ENCODE peak calls at places on chromosomes 16 and 17, in four cellular contexts. One of them, this sample, is unnamed. For H3K27me3, the result is how much of the 10 kb centered on the place peaks cover.

GRCh38 chr17:57068222-57068658 is 16.8 kb upstream of the AKAP1 start:
- DNase-seq in lower lobe of right lung: no peak
- DNase-seq in A673: no peak
- DNase-seq in tibial nerve: no peak
- DNase-seq in this sample: no peak

GRCh38 chr17:83161298-83162034 is 82.1 kb downstream of the METRNL start:
- DNase-seq in lower lobe of right lung: no peak
- DNase-seq in A673: no peak
- DNase-seq in tibial nerve: no peak
- DNase-seq in this sample: peak

GRCh38 chr16:13099822-13100221 is 198.4 kb downstream of the SHISA9 start:
- DNase-seq in lower lobe of right lung: no peak
- DNase-seq in A673: no peak
- DNase-seq in tibial nerve: no peak
- DNase-seq in this sample: no peak

GRCh38 chr16:1613240-1613639 is 1.1 kb downstream of the CRAMP1 start:
- DNase-seq in lower lobe of right lung: no peak
- DNase-seq in A673: no peak
- DNase-seq in tibial nerve: no peak
- DNase-seq in this sample: peak

GRCh38 chr16:66741131-66741900 is 10.1 kb downstream of the DYNC1LI2 start:
- DNase-seq in lower lobe of right lung: peak
- DNase-seq in A673: peak
- DNase-seq in tibial nerve: peak
- DNase-seq in this sample: peak

GRCh38 chr16:59356144-59356543 is 622.0 kb upstream of the GOT2 start:
- DNase-seq in lower lobe of right lung: no peak
- DNase-seq in A673: no peak
- DNase-seq in tibial nerve: no peak
- DNase-seq in this sample: no peak

GRCh38 chr16:82954224-82954929 is 327.6 kb downstream of the CDH13 start:
- DNase-seq in lower lobe of right lung: no peak
- DNase-seq in A673: no peak
- DNase-seq in tibial nerve: no peak
- DNase-seq in this sample: no peak

GRCh38 chr17:17603178-17603894 is 11.8 kb upstream of the PEMT start:
- DNase-seq in lower lobe of right lung: no peak
- DNase-seq in A673: no peak
- DNase-seq in tibial nerve: no peak
- DNase-seq in this sample: no peak

GRCh38 chr16:1019234-1019933 is 37.8 kb downstream of the SOX8 start:
- DNase-seq in lower lobe of right lung: no peak
- DNase-seq in A673: peak
- DNase-seq in tibial nerve: peak
- DNase-seq in this sample: peak

GRCh38 chr17:15398291-15398690 is 56.9 kb upstream of the TEKT3 start:
- DNase-seq in lower lobe of right lung: no peak
- DNase-seq in A673: peak
- DNase-seq in tibial nerve: no peak
- DNase-seq in this sample: peak

GRCh38 chr16:81483064-81483969 is 38.7 kb downstream of the CMIP start:
- DNase-seq in lower lobe of right lung: no peak
- DNase-seq in A673: no peak
- DNase-seq in tibial nerve: no peak
- DNase-seq in this sample: no peak

GRCh38 chr16:89326721-89327120 is 109.2 kb downstream of the ZNF778 start:
- DNase-seq in lower lobe of right lung: no peak
- DNase-seq in A673: no peak
- DNase-seq in tibial nerve: no peak
- DNase-seq in this sample: no peak

GRCh38 chr16:85209526-85210121 is 97.4 kb upstream of the CIBAR2 start:
- DNase-seq in lower lobe of right lung: no peak
- DNase-seq in A673: no peak
- DNase-seq in tibial nerve: no peak
- DNase-seq in this sample: no peak

GRCh38 chr17:309361-309888 is 43.2 kb downstream of the RPH3AL start:
- DNase-seq in lower lobe of right lung: peak
- DNase-seq in A673: peak
- DNase-seq in tibial nerve: no peak
- DNase-seq in this sample: peak

GRCh38 chr17:31072186-31072585 is 22.6 kb upstream of the NF1 start:
- DNase-seq in lower lobe of right lung: no peak
- DNase-seq in A673: peak
- DNase-seq in tibial nerve: no peak
- DNase-seq in this sample: no peak

GRCh38 chr17:8963017-8963416 is 2.5 kb downstream of the PIK3R5 start:
- DNase-seq in lower lobe of right lung: no peak
- DNase-seq in A673: no peak
- DNase-seq in tibial nerve: no peak
- DNase-seq in this sample: no peak

GRCh38 chr17:60315650-60316049 is 76.3 kb downstream of the USP32 start:
- DNase-seq in lower lobe of right lung: no peak
- DNase-seq in A673: no peak
- DNase-seq in tibial nerve: no peak
- DNase-seq in this sample: no peak

GRCh38 chr16:67393790-67394270 is 532 bp upstream of the TPPP3 start:
- DNase-seq in lower lobe of right lung: peak
- DNase-seq in A673: no peak
- DNase-seq in tibial nerve: no peak
- DNase-seq in this sample: no peak

GRCh38 chr17:83196088-83196765 is 116.8 kb downstream of the METRNL start:
- DNase-seq in lower lobe of right lung: peak
- DNase-seq in A673: no peak
- DNase-seq in tibial nerve: peak
- DNase-seq in this sample: peak

GRCh38 chr17:653724-654123 is 60.9 kb downstream of the VPS53 start:
- DNase-seq in lower lobe of right lung: no peak
- DNase-seq in A673: no peak
- DNase-seq in tibial nerve: no peak
- DNase-seq in this sample: no peak

GRCh38 chr17:33469911-33470310 is 176.8 kb upstream of the ASIC2 start:
- DNase-seq in lower lobe of right lung: no peak
- DNase-seq in A673: peak
- DNase-seq in tibial nerve: no peak
- DNase-seq in this sample: peak

GRCh38 chr17:81866440-81867122 is 4.6 kb downstream of the ARHGDIA start:
- DNase-seq in lower lobe of right lung: no peak
- DNase-seq in A673: no peak
- DNase-seq in tibial nerve: no peak
- DNase-seq in this sample: peak

GRCh38 chr17:18356624-18357023 is 6.7 kb downstream of the SHMT1 start:
- DNase-seq in lower lobe of right lung: no peak
- DNase-seq in A673: no peak
- DNase-seq in tibial nerve: no peak
- DNase-seq in this sample: no peak

GRCh38 chr16:11852092-11852809 is 909 bp upstream of the RSL1D1 start:
- DNase-seq in lower lobe of right lung: no peak
- DNase-seq in A673: peak
- DNase-seq in tibial nerve: no peak
- DNase-seq in this sample: no peak

GRCh38 chr17:40726919-40727318 is 23.4 kb upstream of the KRT24 start:
- DNase-seq in lower lobe of right lung: no peak
- DNase-seq in A673: no peak
- DNase-seq in tibial nerve: no peak
- DNase-seq in this sample: no peak

GRCh38 chr16:89971495-89972243 is 23.1 kb downstream of the DEF8 start:
- DNase-seq in lower lobe of right lung: peak
- DNase-seq in A673: no peak
- DNase-seq in tibial nerve: no peak
- DNase-seq in this sample: no peak

GRCh38 chr17:68621065-68621464 is 19.9 kb upstream of the FAM20A start:
- DNase-seq in lower lobe of right lung: no peak
- DNase-seq in A673: no peak
- DNase-seq in tibial nerve: no peak
- DNase-seq in this sample: no peak

GRCh38 chr16:27823438-27823820 is 240.1 kb downstream of the GSG1L start:
- DNase-seq in lower lobe of right lung: no peak
- DNase-seq in A673: no peak
- DNase-seq in tibial nerve: no peak
- DNase-seq in this sample: no peak

GRCh38 chr17:27861979-27862378 is 31.2 kb downstream of the LYRM9 start:
- DNase-seq in lower lobe of right lung: no peak
- DNase-seq in A673: no peak
- DNase-seq in tibial nerve: no peak
- DNase-seq in this sample: no peak

GRCh38 chr17:48791128-48792032 is 25.6 kb downstream of the TTLL6 start:
- DNase-seq in lower lobe of right lung: peak
- DNase-seq in A673: peak
- DNase-seq in tibial nerve: peak
- DNase-seq in this sample: peak

GRCh38 chr16:84820305-84820684 is 510 bp downstream of the CRISPLD2 start:
- DNase-seq in lower lobe of right lung: no peak
- DNase-seq in A673: peak
- DNase-seq in tibial nerve: no peak
- DNase-seq in this sample: no peak

GRCh38 chr16:89407925-89408300 is 82.4 kb downstream of the ANKRD11 start:
- DNase-seq in lower lobe of right lung: no peak
- DNase-seq in A673: no peak
- DNase-seq in tibial nerve: no peak
- DNase-seq in this sample: no peak

GRCh38 chr17:36727577-36727976 is 126.2 kb downstream of the MRM1 start:
- DNase-seq in lower lobe of right lung: no peak
- DNase-seq in A673: no peak
- DNase-seq in tibial nerve: no peak
- DNase-seq in this sample: no peak

GRCh38 chr17:36730095-36730808 is 128.9 kb downstream of the MRM1 start:
- DNase-seq in lower lobe of right lung: no peak
- DNase-seq in A673: no peak
- DNase-seq in tibial nerve: no peak
- DNase-seq in this sample: no peak

GRCh38 chr17:36731091-36731490 is 129.7 kb downstream of the MRM1 start:
- DNase-seq in lower lobe of right lung: no peak
- DNase-seq in A673: no peak
- DNase-seq in tibial nerve: no peak
- DNase-seq in this sample: no peak

GRCh38 chr17:36726199-36726598 is 124.8 kb downstream of the MRM1 start:
- DNase-seq in lower lobe of right lung: no peak
- DNase-seq in A673: no peak
- DNase-seq in tibial nerve: no peak
- DNase-seq in this sample: no peak

DNA sequence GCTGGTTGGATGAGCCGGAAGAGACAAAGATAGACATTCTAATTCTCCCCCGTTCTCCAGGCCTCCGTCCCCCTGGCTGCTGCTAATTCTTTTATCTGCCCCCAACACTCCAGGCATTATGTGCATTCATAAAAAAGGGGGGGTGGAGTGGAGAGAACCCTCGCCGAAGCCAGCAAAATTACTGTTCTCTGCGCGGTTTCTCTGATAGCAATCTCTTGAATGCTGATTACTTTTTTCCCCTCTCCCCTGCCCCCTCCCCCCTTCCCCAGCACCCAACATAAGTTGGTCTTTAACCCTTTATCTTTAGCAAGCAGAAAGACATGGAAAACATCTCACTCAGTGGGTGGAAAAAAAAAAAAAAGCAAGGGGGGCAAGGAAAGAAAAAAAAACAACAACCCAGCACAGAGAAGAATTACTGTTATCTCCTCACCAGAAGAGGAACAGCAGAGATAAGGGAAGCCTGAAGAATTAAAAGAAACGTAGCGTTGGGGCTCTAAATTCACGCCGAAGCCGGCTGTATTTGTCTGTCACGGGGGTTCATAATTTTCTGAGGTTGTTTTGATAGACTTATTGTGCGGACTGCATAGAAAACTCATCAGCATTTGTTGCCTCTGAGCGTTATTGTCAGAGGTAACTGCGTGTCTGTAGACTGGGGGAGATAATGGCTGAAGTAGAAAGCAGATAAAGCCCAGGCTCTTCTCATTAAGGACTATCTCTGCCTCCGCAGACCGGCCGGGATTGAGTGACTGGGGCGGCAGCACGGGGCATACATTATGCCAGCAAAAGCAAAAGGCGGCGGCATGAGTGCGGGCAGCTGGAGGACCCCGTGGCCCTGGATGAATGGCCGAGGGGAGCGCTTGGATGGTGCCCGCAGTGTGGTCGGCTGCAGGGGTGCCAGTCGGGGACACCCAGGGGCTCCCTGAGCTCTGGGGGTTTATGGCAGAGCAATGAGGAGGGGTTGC is 126.9 kb downstream of the MRM1 start:
- DNase-seq in lower lobe of right lung: no peak
- DNase-seq in A673: no peak
- DNase-seq in tibial nerve: no peak
- DNase-seq in this sample: no peak
- H3K27me3 ChIP-seq in lower lobe of right lung: under half
- H3K27me3 ChIP-seq in A673: under half
- H3K27me3 ChIP-seq in tibial nerve: under half
- H3K27me3 ChIP-seq in this sample: under half

DNA sequence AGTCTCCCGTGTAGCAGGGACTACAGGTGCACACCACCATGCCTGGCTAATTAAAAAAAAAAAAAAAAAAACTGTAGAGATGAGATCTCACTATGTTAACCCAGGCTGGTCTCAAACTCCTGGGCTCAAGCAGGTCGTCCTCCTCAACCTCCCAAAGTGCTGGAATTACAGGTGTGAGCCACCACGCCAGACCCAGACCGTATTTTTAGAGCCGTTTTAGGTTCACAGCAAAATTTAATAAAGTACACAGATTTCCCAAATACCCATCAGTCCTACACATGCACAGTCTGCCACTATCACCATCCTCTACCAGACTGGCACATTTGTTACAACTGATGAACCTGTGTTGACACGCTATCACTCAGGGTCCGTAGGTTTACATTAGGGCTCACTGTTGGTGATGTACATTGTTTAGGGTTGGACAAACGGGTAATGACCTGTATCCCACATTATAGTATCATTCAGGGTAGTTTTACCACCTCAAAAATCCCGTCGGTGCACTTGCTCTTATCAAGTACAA is 10.4 kb downstream of the HS3ST3B1 start:
- DNase-seq in lower lobe of right lung: no peak
- DNase-seq in A673: no peak
- DNase-seq in tibial nerve: no peak
- DNase-seq in this sample: no peak
- H3K4me3 ChIP-seq in lower lobe of right lung: no peak
- H3K4me3 ChIP-seq in A673: no peak
- H3K4me3 ChIP-seq in tibial nerve: no peak
- H3K4me3 ChIP-seq in this sample: no peak

GRCh38 chr16:68520649-68521086 is 18.4 kb upstream of the ZFP90 start:
- DNase-seq in lower lobe of right lung: peak
- DNase-seq in A673: peak
- DNase-seq in tibial nerve: peak
- DNase-seq in this sample: peak
- H3K27ac ChIP-seq in lower lobe of right lung: no peak
- H3K27ac ChIP-seq in A673: no peak
- H3K27ac ChIP-seq in tibial nerve: no peak
- H3K27ac ChIP-seq in this sample: no peak

DNA sequence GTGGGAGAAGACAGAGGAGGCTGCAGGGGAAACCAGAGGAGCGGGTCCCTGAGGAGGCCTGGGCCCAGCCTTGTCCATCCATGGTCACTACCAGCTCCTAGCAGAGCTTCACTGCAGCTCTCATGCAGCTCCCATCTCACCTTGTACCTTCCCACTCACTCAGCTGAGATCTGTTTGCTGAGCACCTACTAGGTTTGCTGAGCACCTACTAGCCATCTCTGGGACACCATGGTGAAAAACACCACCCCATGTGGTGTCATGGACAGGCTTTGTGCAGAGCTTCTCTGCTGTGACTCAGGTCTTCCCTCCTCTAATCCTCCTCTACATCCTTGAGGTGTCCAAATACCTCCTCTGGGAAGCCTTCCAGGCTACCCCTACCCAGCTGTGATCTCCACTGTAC is 58.6 kb downstream of the ENGASE start:
- DNase-seq in lower lobe of right lung: no peak
- DNase-seq in A673: no peak
- DNase-seq in tibial nerve: no peak
- DNase-seq in this sample: no peak
- H3K27me3 ChIP-seq in lower lobe of right lung: half or more
- H3K27me3 ChIP-seq in A673: half or more
- H3K27me3 ChIP-seq in tibial nerve: under half
- H3K27me3 ChIP-seq in this sample: half or more